ENCODE peak calls at places on chromosomes 13 and 19, in four cellular contexts. One of them, this sample, is unnamed.
A peak's percentile ranks its signal among the peaks of the same experiment; 100 is the strongest.

GRCh38 chr13:44818428-44818827 is 170.8 kb downstream of the NUFIP1 start:
- DNase-seq in K562: no peak
- DNase-seq in SK-N-SH: peak; percentile 69
- DNase-seq in GM12878: no peak
- DNase-seq in this sample: no peak

GRCh38 chr19:3324405-3324856 is 42.0 kb upstream of the NFIC start:
- DNase-seq in K562: peak; percentile 85
- DNase-seq in SK-N-SH: peak; percentile 74
- DNase-seq in GM12878: no peak
- DNase-seq in this sample: peak; percentile 85

GRCh38 chr13:100176781-100177389 is 88.0 kb downstream of the PCCA start:
- DNase-seq in K562: no peak
- DNase-seq in SK-N-SH: peak; percentile 22
- DNase-seq in GM12878: no peak
- DNase-seq in this sample: no peak

GRCh38 chr13:101893021-101893420 is 440.5 kb downstream of the ITGBL1 start:
- DNase-seq in K562: no peak
- DNase-seq in SK-N-SH: no peak
- DNase-seq in GM12878: no peak
- DNase-seq in this sample: no peak

GRCh38 chr13:113821847-113822246 is 42.0 kb downstream of the GAS6 start:
- DNase-seq in K562: no peak
- DNase-seq in SK-N-SH: no peak
- DNase-seq in GM12878: no peak
- DNase-seq in this sample: no peak

GRCh38 chr19:10517760-10518443 is 655 bp upstream of the S1PR5 start:
- DNase-seq in K562: peak; percentile 88
- DNase-seq in SK-N-SH: peak; percentile 69
- DNase-seq in GM12878: no peak
- DNase-seq in this sample: peak; percentile 65

GRCh38 chr13:28613562-28613961 is 45.4 kb upstream of the POMP start:
- DNase-seq in K562: no peak
- DNase-seq in SK-N-SH: no peak
- DNase-seq in GM12878: no peak
- DNase-seq in this sample: no peak

GRCh38 chr13:109871018-109871370 is 84.6 kb upstream of the IRS2 start:
- DNase-seq in K562: no peak
- DNase-seq in SK-N-SH: no peak
- DNase-seq in GM12878: no peak
- DNase-seq in this sample: no peak

GRCh38 chr13:26425439-26426358 is 131.8 kb upstream of the WASF3 start:
- DNase-seq in K562: no peak
- DNase-seq in SK-N-SH: no peak
- DNase-seq in GM12878: no peak
- DNase-seq in this sample: no peak

GRCh38 chr13:23271331-23271730 is 90.6 kb downstream of the SGCG start:
- DNase-seq in K562: no peak
- DNase-seq in SK-N-SH: no peak
- DNase-seq in GM12878: no peak
- DNase-seq in this sample: no peak

GRCh38 chr13:28718186-28718537 is 608 bp downstream of the SLC46A3 start:
- DNase-seq in K562: no peak
- DNase-seq in SK-N-SH: no peak
- DNase-seq in GM12878: no peak
- DNase-seq in this sample: no peak

GRCh38 chr13:39682310-39682709 is 26.8 kb downstream of the COG6 start:
- DNase-seq in K562: no peak
- DNase-seq in SK-N-SH: no peak
- DNase-seq in GM12878: no peak
- DNase-seq in this sample: no peak

GRCh38 chr13:39602614-39603366 is at the start of gene LHFPL6:
- DNase-seq in K562: peak; percentile 7
- DNase-seq in SK-N-SH: peak; percentile 88
- DNase-seq in GM12878: no peak
- DNase-seq in this sample: peak; percentile 79

GRCh38 chr13:51838235-51838846 is 6.6 kb downstream of the TMEM272 start:
- DNase-seq in K562: no peak
- DNase-seq in SK-N-SH: no peak
- DNase-seq in GM12878: no peak
- DNase-seq in this sample: no peak

GRCh38 chr19:1173160-1173844 is 766 bp downstream of the SBNO2 start:
- DNase-seq in K562: peak; percentile 47
- DNase-seq in SK-N-SH: peak; percentile 67
- DNase-seq in GM12878: no peak
- DNase-seq in this sample: peak; percentile 42

GRCh38 chr13:24032674-24033073 is 127.8 kb upstream of the SPATA13 start:
- DNase-seq in K562: no peak
- DNase-seq in SK-N-SH: no peak
- DNase-seq in GM12878: no peak
- DNase-seq in this sample: no peak

GRCh38 chr19:944171-944567 is 18.3 kb downstream of the ARID3A start:
- DNase-seq in K562: peak; percentile 88
- DNase-seq in SK-N-SH: peak; percentile 90
- DNase-seq in GM12878: no peak
- DNase-seq in this sample: no peak

GRCh38 chr19:45076029-45076850 is at the start of gene ZNF296:
- DNase-seq in K562: peak; percentile 88
- DNase-seq in SK-N-SH: no peak
- DNase-seq in GM12878: no peak
- DNase-seq in this sample: peak; percentile 91

GRCh38 chr13:75762066-75762937 is 126.2 kb downstream of the LMO7 start:
- DNase-seq in K562: no peak
- DNase-seq in SK-N-SH: no peak
- DNase-seq in GM12878: peak; percentile 84
- DNase-seq in this sample: no peak

GRCh38 chr19:54952591-54953344 is 5.4 kb upstream of the NLRP7 start:
- DNase-seq in K562: no peak
- DNase-seq in SK-N-SH: no peak
- DNase-seq in GM12878: no peak
- DNase-seq in this sample: no peak

GRCh38 chr13:98517576-98518310 is 59.2 kb downstream of the STK24 start:
- DNase-seq in K562: no peak
- DNase-seq in SK-N-SH: no peak
- DNase-seq in GM12878: peak; percentile 66
- DNase-seq in this sample: no peak

GRCh38 chr13:91058066-91058465 is 289.4 kb upstream of the MIR17HG start:
- DNase-seq in K562: no peak
- DNase-seq in SK-N-SH: no peak
- DNase-seq in GM12878: no peak
- DNase-seq in this sample: peak; percentile 15

GRCh38 chr13:49248433-49249002 is 793 bp downstream of the CDADC1 start:
- DNase-seq in K562: no peak
- DNase-seq in SK-N-SH: peak; percentile 8
- DNase-seq in GM12878: no peak
- DNase-seq in this sample: no peak

GRCh38 chr19:12726988-12727316 is 3.2 kb upstream of the TNPO2 start:
- DNase-seq in K562: no peak
- DNase-seq in SK-N-SH: no peak
- DNase-seq in GM12878: no peak
- DNase-seq in this sample: no peak

GRCh38 chr19:56639217-56639616 is 3.7 kb upstream of the SMIM17 start:
- DNase-seq in K562: peak; percentile 18
- DNase-seq in SK-N-SH: no peak
- DNase-seq in GM12878: no peak
- DNase-seq in this sample: no peak

GRCh38 chr19:38360351-38360750 is 14.0 kb upstream of the PSMD8 start:
- DNase-seq in K562: no peak
- DNase-seq in SK-N-SH: no peak
- DNase-seq in GM12878: no peak
- DNase-seq in this sample: no peak

GRCh38 chr13:100203696-100204367 is 114.9 kb downstream of the PCCA start:
- DNase-seq in K562: no peak
- DNase-seq in SK-N-SH: no peak
- DNase-seq in GM12878: no peak
- DNase-seq in this sample: no peak

GRCh38 chr13:86554066-86554465 is 754.8 kb upstream of the SLITRK6 start:
- DNase-seq in K562: no peak
- DNase-seq in SK-N-SH: no peak
- DNase-seq in GM12878: no peak
- DNase-seq in this sample: no peak

GRCh38 chr19:5128932-5129389 is 160.0 kb downstream of the KDM4B start:
- DNase-seq in K562: no peak
- DNase-seq in SK-N-SH: no peak
- DNase-seq in GM12878: no peak
- DNase-seq in this sample: no peak
- TF ChIP-seq USF1 in K562: no peak
- TF ChIP-seq USF1 in SK-N-SH: no peak
- TF ChIP-seq USF1 in GM12878: no peak
- TF ChIP-seq USF1 in this sample: no peak

GRCh38 chr13:87671824-87672603 is 843 bp downstream of the SLITRK5 start:
- DNase-seq in K562: no peak
- DNase-seq in SK-N-SH: peak; percentile 59
- DNase-seq in GM12878: no peak
- DNase-seq in this sample: peak; percentile 65

GRCh38 chr13:87674143-87674772 is 3.1 kb downstream of the SLITRK5 start:
- DNase-seq in K562: no peak
- DNase-seq in SK-N-SH: peak; percentile 5
- DNase-seq in GM12878: no peak
- DNase-seq in this sample: no peak

GRCh38 chr13:87667686-87668085 is 3.5 kb upstream of the SLITRK5 start:
- DNase-seq in K562: no peak
- DNase-seq in SK-N-SH: no peak
- DNase-seq in GM12878: no peak
- DNase-seq in this sample: no peak

GRCh38 chr13:87669379-87669978 is 1.7 kb upstream of the SLITRK5 start:
- DNase-seq in K562: peak; percentile 9
- DNase-seq in SK-N-SH: peak; percentile 27
- DNase-seq in GM12878: no peak
- DNase-seq in this sample: no peak

GRCh38 chr13:87671031-87671823 is at the start of gene SLITRK5:
- DNase-seq in K562: no peak
- DNase-seq in SK-N-SH: peak; percentile 86
- DNase-seq in GM12878: no peak
- DNase-seq in this sample: peak; percentile 87
- TF ChIP-seq USF1 in K562: no peak
- TF ChIP-seq USF1 in SK-N-SH: no peak
- TF ChIP-seq USF1 in GM12878: no peak
- TF ChIP-seq USF1 in this sample: no peak

DNA sequence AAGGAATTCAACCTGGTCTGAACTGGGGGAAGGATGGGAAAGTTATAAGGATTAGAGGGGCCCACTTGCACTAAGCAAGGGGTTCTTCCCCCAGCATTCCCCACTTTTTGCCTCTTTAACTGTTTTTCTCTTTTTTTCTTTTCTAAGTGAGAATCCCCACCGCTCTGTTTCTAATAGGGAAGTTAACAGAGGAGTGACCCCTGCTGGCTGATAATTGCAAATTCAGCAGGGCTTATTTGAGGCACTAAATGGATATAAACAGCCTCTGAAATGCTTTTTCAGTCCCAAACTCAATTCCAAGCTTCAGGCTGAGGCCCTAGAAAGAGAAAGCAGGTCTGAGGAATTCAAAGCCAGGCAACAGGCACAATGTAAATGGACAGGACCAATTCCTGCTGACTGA is 38.2 kb upstream of the CEACAM21 start:
- DNase-seq in K562: no peak
- DNase-seq in SK-N-SH: no peak
- DNase-seq in GM12878: no peak
- DNase-seq in this sample: peak; percentile 41
- TF ChIP-seq USF1 in K562: no peak
- TF ChIP-seq USF1 in SK-N-SH: no peak
- TF ChIP-seq USF1 in GM12878: no peak
- TF ChIP-seq USF1 in this sample: no peak

DNA sequence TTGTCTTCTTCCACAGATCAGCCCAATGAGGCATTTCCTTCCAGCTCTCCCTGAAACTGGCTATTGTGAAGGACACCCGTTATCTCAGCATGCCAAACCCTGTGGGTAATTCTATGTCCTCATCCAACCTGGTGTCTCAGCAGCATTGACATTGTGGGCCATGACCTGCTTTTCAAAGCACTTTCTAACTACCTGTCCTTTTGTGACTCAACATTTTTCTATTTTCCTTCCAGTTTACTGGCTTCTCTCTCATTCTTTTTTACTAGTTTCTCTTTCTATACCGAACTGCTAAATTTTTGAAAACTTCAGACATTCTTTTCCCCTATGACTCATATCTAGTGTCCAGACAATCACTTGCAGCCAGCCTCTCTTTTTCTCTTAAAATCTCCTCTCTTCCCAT is 136.4 kb upstream of the HTR2A start:
- DNase-seq in K562: no peak
- DNase-seq in SK-N-SH: no peak
- DNase-seq in GM12878: no peak
- DNase-seq in this sample: no peak
- TF ChIP-seq USF1 in K562: no peak
- TF ChIP-seq USF1 in SK-N-SH: no peak
- TF ChIP-seq USF1 in GM12878: no peak
- TF ChIP-seq USF1 in this sample: no peak

DNA sequence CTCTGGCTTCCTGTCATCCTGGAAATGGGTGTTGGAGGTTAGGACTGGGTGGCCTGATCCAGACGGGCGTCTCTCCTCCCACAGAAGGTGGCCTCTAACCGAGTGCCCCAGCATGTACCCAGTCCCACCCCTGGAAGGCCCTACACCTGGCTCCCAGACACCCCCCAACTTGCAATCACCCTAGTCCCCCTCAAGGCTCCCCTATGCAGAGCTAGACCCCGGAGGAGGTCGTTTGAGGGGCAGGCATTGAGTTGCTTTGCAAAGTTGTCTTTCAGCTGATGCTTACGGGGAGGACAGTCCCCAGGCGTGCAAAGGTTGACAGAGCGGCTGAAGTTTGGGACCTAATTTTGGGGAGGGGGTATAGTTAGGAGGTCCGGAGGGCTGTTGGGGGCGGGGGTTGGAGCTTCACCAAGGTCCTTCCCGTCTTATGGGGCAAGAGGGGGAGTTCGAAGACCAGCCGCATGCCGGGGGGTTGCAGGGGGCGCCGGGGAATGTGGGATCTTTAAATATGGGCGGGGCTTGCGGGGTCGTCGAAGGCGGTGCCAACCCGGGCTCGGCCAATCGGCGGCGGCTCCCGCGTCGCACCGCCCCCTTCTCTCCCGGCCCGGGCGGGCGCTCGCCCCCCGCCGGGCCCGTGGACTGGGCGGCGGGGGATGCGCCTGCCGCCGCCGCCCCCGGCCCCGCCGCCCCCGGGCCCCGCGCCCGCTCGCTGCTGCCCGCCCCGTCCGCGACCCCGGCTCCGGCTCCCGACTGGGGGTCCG is at the start of gene KCNN1:
- DNase-seq in K562: peak; percentile 99
- DNase-seq in SK-N-SH: peak; percentile 98
- DNase-seq in GM12878: no peak
- DNase-seq in this sample: peak; percentile 76
- TF ChIP-seq USF1 in K562: no peak
- TF ChIP-seq USF1 in SK-N-SH: no peak
- TF ChIP-seq USF1 in GM12878: no peak
- TF ChIP-seq USF1 in this sample: no peak

This sample was measured in WTC11.